ENCODE peak calls at places on chromosomes 5 and 9, in nine cellular contexts. E, S, R, O, N, I, Y, L and G are unnamed samples.

GRCh38 chr5:31987985-31988710 is 186.0 kb downstream of the GOLPH3 start:
- DNase-seq in E (no peak), S (peak), R (no peak), O (peak), N (no peak), I (no peak), Y (peak), L (no peak), G (no peak)

GRCh38 chr5:77102549-77102948 is 15.5 kb upstream of the ZBED3 start:
- DNase-seq in E (no peak), S (no peak), R (no peak), O (no peak), N (no peak), I (no peak), Y (no peak), L (no peak), G (no peak)

GRCh38 chr5:141084487-141084989 is 9.9 kb upstream of the PCDHB2 start:
- DNase-seq in E (peak), S (peak), R (peak), O (peak), N (no peak), I (peak), Y (peak), L (no peak), G (peak)

GRCh38 chr5:179371123-179371515 is 25.9 kb upstream of the ADAMTS2 start:
- DNase-seq in E (no peak), S (no peak), R (no peak), O (no peak), N (no peak), I (no peak), Y (no peak), L (no peak), G (no peak)

GRCh38 chr5:135320718-135321484 is 78.1 kb downstream of the MACROH2A1 start:
- DNase-seq in E (no peak), S (no peak), R (no peak), O (no peak), N (no peak), I (no peak), Y (no peak), L (no peak), G (no peak)

GRCh38 chr9:1759009-1759408 is 256.1 kb upstream of the SMARCA2 start:
- DNase-seq in E (peak), S (no peak), R (no peak), O (no peak), N (no peak), I (no peak), Y (no peak), L (no peak), G (no peak)

GRCh38 chr5:120735076-120735475 is 271.0 kb downstream of the PRR16 start:
- DNase-seq in E (no peak), S (no peak), R (no peak), O (peak), N (no peak), I (no peak), Y (no peak), L (no peak), G (no peak)

GRCh38 chr5:58348996-58349728 is 110.7 kb downstream of the PLK2 start:
- DNase-seq in E (no peak), S (no peak), R (no peak), O (peak), N (no peak), I (no peak), Y (no peak), L (no peak), G (no peak)

GRCh38 chr5:1173485-1174070 is 27.8 kb upstream of the SLC6A19 start:
- DNase-seq in E (no peak), S (no peak), R (no peak), O (no peak), N (no peak), I (no peak), Y (no peak), L (no peak), G (no peak)

GRCh38 chr9:3856592-3856991 is 330.8 kb upstream of the RFX3 start:
- DNase-seq in E (no peak), S (no peak), R (no peak), O (no peak), N (no peak), I (no peak), Y (no peak), L (no peak), G (no peak)

GRCh38 chr9:92947268-92948031 is at the start of gene FGD3:
- DNase-seq in E (peak), S (no peak), R (no peak), O (no peak), N (no peak), I (peak), Y (peak), L (no peak), G (no peak)

GRCh38 chr9:12502520-12502919 is 190.7 kb upstream of the TYRP1 start:
- DNase-seq in E (peak), S (no peak), R (no peak), O (no peak), N (no peak), I (no peak), Y (no peak), L (no peak), G (no peak)

GRCh38 chr5:13987843-13988464 is 43.5 kb upstream of the DNAH5 start:
- DNase-seq in E (peak), S (peak), R (peak), O (peak), N (no peak), I (peak), Y (peak), L (no peak), G (peak)

GRCh38 chr5:164007062-164007461 is 501.6 kb downstream of the MAT2B start:
- DNase-seq in E (no peak), S (no peak), R (no peak), O (no peak), N (no peak), I (no peak), Y (no peak), L (no peak), G (no peak)

GRCh38 chr5:127934791-127935256 is 148.7 kb upstream of the SLC12A2 start:
- DNase-seq in E (no peak), S (peak), R (no peak), O (peak), N (no peak), I (peak), Y (no peak), L (no peak), G (no peak)

GRCh38 chr5:135456238-135457099 is 4.3 kb upstream of the TIFAB start:
- DNase-seq in E (no peak), S (peak), R (peak), O (peak), N (no peak), I (no peak), Y (peak), L (no peak), G (no peak)